ENCODE peak calls at places on chromosomes 6 and 20, in four cellular contexts. Y, V, X and D are unnamed samples.

GRCh38 chr6:158095671-158096070 is 72.4 kb downstream of the SERAC1 start:
- DNase-seq in Y (no peak), X (no peak), V (no peak), D (no peak)

GRCh38 chr6:722608-723007 is 29.7 kb upstream of the EXOC2 start:
- DNase-seq in Y (no peak), V (no peak), X (peak), D (no peak)

GRCh38 chr6:1708820-1709612 is 99.3 kb downstream of the FOXC1 start:
- DNase-seq in V (no peak), Y (no peak), X (no peak), D (no peak)

GRCh38 chr6:149840345-149841075 is 23.6 kb downstream of the LRP11 start:
- DNase-seq in X (peak), V (peak), Y (peak), D (no peak)

GRCh38 chr6:70221025-70221714 is 81.7 kb downstream of the COL9A1 start:
- DNase-seq in Y (no peak), X (peak), V (peak), D (no peak)

GRCh38 chr6:90374201-90374600 is 77.6 kb upstream of the BACH2 start:
- DNase-seq in X (no peak), V (no peak), Y (no peak), D (no peak)

GRCh38 chr20:48205786-48206185 is 420.5 kb upstream of the SULF2 start:
- DNase-seq in Y (no peak), X (no peak), V (peak), D (no peak)

GRCh38 chr6:96547654-96548053 is 15.3 kb upstream of the FHL5 start:
- DNase-seq in Y (no peak), V (no peak), X (no peak), D (no peak)

GRCh38 chr6:110999634-111000270 is 17.9 kb downstream of the RPF2 start:
- DNase-seq in X (peak), V (peak), Y (no peak), D (no peak)

GRCh38 chr6:156250593-156250992 is 526.6 kb upstream of the ARID1B start:
- DNase-seq in Y (no peak), X (peak), V (no peak), D (no peak)

GRCh38 chr20:8082999-8083398 is 49.1 kb upstream of the PLCB1 start:
- DNase-seq in Y (no peak), X (peak), V (no peak), D (no peak)

GRCh38 chr6:38320817-38321216 is 318.9 kb downstream of the BTBD9 start:
- DNase-seq in X (no peak), V (no peak), Y (no peak), D (no peak)

GRCh38 chr20:32052090-32052791 is at the start of gene HCK:
- DNase-seq in X (no peak), V (no peak), Y (no peak), D (no peak)

GRCh38 chr6:88220493-88220892 is 54.3 kb upstream of the CNR1 start:
- DNase-seq in Y (no peak), X (no peak), V (peak), D (no peak)

GRCh38 chr6:135871296-135871695 is 19.8 kb downstream of the PDE7B start:
- DNase-seq in Y (no peak), V (no peak), X (peak), D (no peak)

GRCh38 chr20:25509084-25509483 is 76.2 kb downstream of the NINL start:
- DNase-seq in X (no peak), V (no peak), Y (no peak), D (no peak)

GRCh38 chr6:17193376-17193775 is 87.8 kb upstream of the RBM24 start:
- DNase-seq in Y (no peak), V (no peak), X (no peak), D (no peak)

GRCh38 chr20:10798811-10799210 is 125.0 kb upstream of the JAG1 start:
- DNase-seq in Y (no peak), X (peak), V (no peak), D (no peak)

GRCh38 chr20:34522969-34523871 is 7.0 kb downstream of the DYNLRB1 start:
- DNase-seq in V (peak), X (peak), Y (peak), D (no peak)

GRCh38 chr20:22729616-22730236 is 145.4 kb upstream of the FOXA2 start:
- DNase-seq in Y (no peak), V (no peak), X (no peak), D (no peak)

GRCh38 chr6:114194362-114195343 is 148.2 kb downstream of the HS3ST5 start:
- DNase-seq in Y (no peak), V (no peak), X (peak), D (no peak)

GRCh38 chr6:38187285-38187684 is 367.8 kb downstream of the ZFAND3 start:
- DNase-seq in V (peak), Y (peak), X (no peak), D (no peak)

GRCh38 chr20:17971571-17972013 is 2.8 kb downstream of the MGME1 start:
- DNase-seq in Y (no peak), V (peak), X (peak), D (no peak)

GRCh38 chr6:8238772-8239683 is 136.7 kb upstream of the EEF1E1 start:
- DNase-seq in Y (no peak), V (peak), X (no peak), D (no peak)

GRCh38 chr20:45450097-45450818 is 19.3 kb upstream of the WFDC2 start:
- DNase-seq in V (peak), Y (peak), X (peak), D (no peak)

GRCh38 chr6:134826889-134827737 is 122.8 kb downstream of the ALDH8A1 start:
- DNase-seq in X (peak), V (no peak), Y (no peak), D (no peak)

GRCh38 chr20:35621560-35621946 is 5.9 kb downstream of the SPAG4 start:
- DNase-seq in X (no peak), Y (no peak), V (peak), D (no peak)

GRCh38 chr20:19885981-19886665 is 128.1 kb downstream of the RIN2 start:
- DNase-seq in Y (peak), X (peak), V (peak), D (no peak)

GRCh38 chr6:53238311-53238710 is 89.7 kb upstream of the GCM1 start:
- DNase-seq in Y (no peak), V (no peak), X (no peak), D (no peak)

GRCh38 chr6:109349419-109349987 is 32.8 kb downstream of the CD164 start:
- DNase-seq in Y (no peak), V (no peak), X (peak), D (peak)

GRCh38 chr6:141248056-141248799 is 884.5 kb upstream of the GJE1 start:
- DNase-seq in V (no peak), X (no peak), Y (no peak), D (no peak)

GRCh38 chr20:38730167-38730988 is 6.1 kb downstream of the SLC32A1 start:
- DNase-seq in Y (no peak), X (no peak), V (peak), D (no peak)

GRCh38 chr20:49951160-49951559 is 15.0 kb downstream of the RNF114 start:
- DNase-seq in X (peak), V (no peak), Y (no peak), D (no peak)

GRCh38 chr20:58026361-58026760 is 202.1 kb downstream of the ANKRD60 start:
- DNase-seq in X (no peak), Y (no peak), V (no peak), D (peak)

GRCh38 chr6:4774296-4774695 is 1.9 kb upstream of the CDYL start:
- DNase-seq in X (no peak), V (peak), Y (no peak), D (no peak)

GRCh38 chr20:62064788-62065668 is 653 bp downstream of the TAF4 start:
- DNase-seq in Y (no peak), V (no peak), X (no peak), D (no peak)

GRCh38 chr6:163716690-163717089 is 302.2 kb downstream of the QKI start:
- DNase-seq in Y (no peak), X (no peak), V (no peak), D (no peak)

GRCh38 chr6:125050663-125051318 is 88.6 kb downstream of the RNF217 start:
- DNase-seq in X (peak), Y (no peak), V (no peak), D (no peak)
- H4K5ac ChIP-seq in X (no peak), Y (no peak), V (no peak), D (no peak)

GRCh38 chr6:116064626-116065025 is 3.9 kb upstream of the FRK start:
- DNase-seq in X (no peak), V (no peak), Y (no peak), D (no peak)
- H4K5ac ChIP-seq in X (no peak), V (no peak), Y (no peak), D (no peak)

GRCh38 chr6:24799541-24799915 is 811 bp upstream of the ARMH2 start:
- DNase-seq in V (no peak), X (no peak), Y (no peak), D (no peak)
- H4K5ac ChIP-seq in V (no peak), X (no peak), Y (no peak), D (no peak)

GRCh38 chr20:55160022-55160421 is 684.6 kb downstream of the DOK5 start:
- DNase-seq in X (no peak), Y (no peak), V (no peak), D (no peak)

GRCh38 chr20:55160996-55161395 is 685.6 kb downstream of the DOK5 start:
- DNase-seq in Y (no peak), X (no peak), V (no peak), D (no peak)

GRCh38 chr20:55158446-55158845 is 683.1 kb downstream of the DOK5 start:
- DNase-seq in V (no peak), X (no peak), Y (no peak), D (no peak)

GRCh38 chr20:55155360-55155759 is 680.0 kb downstream of the DOK5 start:
- DNase-seq in X (no peak), V (no peak), Y (no peak), D (no peak)

GRCh38 chr20:55159230-55159629 is 683.8 kb downstream of the DOK5 start:
- DNase-seq in X (no peak), Y (no peak), V (no peak), D (no peak)
- H4K5ac ChIP-seq in X (no peak), Y (no peak), V (no peak), D (no peak)

GRCh38 chr6:161292145-161292544 is 18.3 kb upstream of the AGPAT4 start:
- DNase-seq in Y (peak), X (no peak), V (peak), D (peak)

GRCh38 chr6:161300823-161301222 is 27.0 kb upstream of the AGPAT4 start:
- DNase-seq in Y (no peak), X (no peak), V (no peak), D (no peak)

GRCh38 chr6:161301338-161301737 is 27.5 kb upstream of the AGPAT4 start:
- DNase-seq in V (no peak), X (peak), Y (no peak), D (no peak)

GRCh38 chr6:161292650-161293281 is 18.9 kb upstream of the AGPAT4 start:
- DNase-seq in V (no peak), Y (no peak), X (no peak), D (no peak)

GRCh38 chr6:161295784-161296183 is 21.9 kb upstream of the AGPAT4 start:
- DNase-seq in Y (no peak), V (no peak), X (no peak), D (no peak)
- H4K5ac ChIP-seq in Y (no peak), V (no peak), X (no peak), D (no peak)

GRCh38 chr6:165585060-165585459 is 78.0 kb downstream of the PDE10A start:
- DNase-seq in X (peak), Y (no peak), V (no peak), D (no peak)

GRCh38 chr6:165579151-165579550 is 83.9 kb downstream of the PDE10A start:
- DNase-seq in Y (no peak), X (no peak), V (no peak), D (no peak)

GRCh38 chr6:165584541-165584940 is 78.5 kb downstream of the PDE10A start:
- DNase-seq in X (no peak), V (peak), Y (no peak), D (peak)

GRCh38 chr6:165580139-165580538 is 82.9 kb downstream of the PDE10A start:
- DNase-seq in Y (no peak), X (peak), V (no peak), D (no peak)

GRCh38 chr6:165581678-165582077 is 81.4 kb downstream of the PDE10A start:
- DNase-seq in X (no peak), V (no peak), Y (no peak), D (no peak)
- H4K5ac ChIP-seq in X (no peak), V (no peak), Y (no peak), D (no peak)

GRCh38 chr6:121523628-121524027 is 88.2 kb downstream of the GJA1 start:
- DNase-seq in V (peak), Y (no peak), X (peak), D (no peak)
- H4K5ac ChIP-seq in V (no peak), Y (no peak), X (peak), D (no peak)

GRCh38 chr6:106083618-106084017 is 2.5 kb upstream of the PRDM1 start:
- DNase-seq in X (no peak), V (no peak), Y (no peak), D (no peak)

GRCh38 chr6:106080106-106081095 is 5.7 kb upstream of the PRDM1 start:
- DNase-seq in X (no peak), V (peak), Y (no peak), D (no peak)

GRCh38 chr6:106082735-106083398 is 3.3 kb upstream of the PRDM1 start:
- DNase-seq in X (peak), Y (no peak), V (no peak), D (no peak)

GRCh38 chr6:106084106-106084963 is 1.8 kb upstream of the PRDM1 start:
- DNase-seq in V (peak), X (peak), Y (peak), D (peak)

GRCh38 chr6:106081715-106082114 is 4.4 kb upstream of the PRDM1 start:
- DNase-seq in V (no peak), Y (no peak), X (no peak), D (no peak)
- H4K5ac ChIP-seq in V (no peak), Y (no peak), X (no peak), D (no peak)

DNA sequence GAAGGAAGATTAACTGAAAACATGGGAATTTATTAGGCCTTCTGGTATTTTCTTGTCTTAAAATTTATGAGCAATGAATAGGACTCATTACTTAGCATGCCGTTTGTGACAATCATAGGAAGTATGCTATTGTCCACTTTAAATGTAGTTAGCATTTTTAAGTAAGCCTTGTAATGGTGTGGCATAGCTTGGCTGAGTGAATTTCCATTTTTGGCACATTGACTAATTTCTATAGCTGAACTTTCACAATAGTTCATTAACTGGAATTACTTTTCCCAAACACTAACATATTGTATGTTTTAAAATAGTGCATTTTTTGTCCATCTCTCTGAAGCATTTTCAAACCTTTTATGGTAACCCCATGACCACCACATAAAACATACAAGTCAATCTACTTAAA is 15.7 kb downstream of the RSPO3 start:
- DNase-seq in Y (no peak), X (no peak), V (no peak), D (no peak)
- H4K5ac ChIP-seq in Y (no peak), X (no peak), V (no peak), D (no peak)